ENCODE peak calls at places on chromosomes 3 and 15, in nine cellular contexts. G is cardiac muscle cell; P is lower lobe of right lung; J is CD8-positive, alpha-beta memory T cell; B is IMR-90; Q is heart right ventricle; M is gastrocnemius medialis; A is body of pancreas; H is H9. I is an unnamed sample. For H3K4me1 and H3K27me3, the result is how much of the 10 kb centered on the place peaks cover.

GRCh38 chr3:150763841-150764483 is 993 bp upstream of the SIAH2 start:
- DNase-seq in G (peak), P (peak), J (no peak), B (peak), Q (peak), M (peak), A (peak), H (peak), I (peak)

GRCh38 chr3:56753206-56753605 is 48.5 kb downstream of the ARHGEF3 start:
- DNase-seq in G (no peak), P (no peak), J (no peak), B (peak), Q (no peak), M (no peak), A (no peak), H (no peak), I (no peak)

GRCh38 chr3:79521221-79521848 is 246.5 kb downstream of the ROBO1 start:
- DNase-seq in G (peak), P (no peak), J (no peak), B (peak), Q (no peak), M (no peak), A (no peak), H (no peak), I (no peak)

GRCh38 chr3:2543247-2543646 is 444.6 kb downstream of the CNTN4 start:
- DNase-seq in G (no peak), P (no peak), J (no peak), B (no peak), Q (no peak), M (no peak), A (no peak), H (no peak), I (no peak)

GRCh38 chr3:42608586-42608985 is 8.1 kb downstream of the NKTR start:
- DNase-seq in G (no peak), P (no peak), J (no peak), B (peak), Q (no peak), M (no peak), A (no peak), H (no peak), I (no peak)

GRCh38 chr15:96585634-96586386 is 255.3 kb downstream of the NR2F2 start:
- DNase-seq in G (no peak), P (no peak), J (no peak), B (peak), Q (no peak), M (no peak), A (no peak), H (no peak), I (no peak)

GRCh38 chr3:39222462-39222861 is 30.1 kb upstream of the XIRP1 start:
- DNase-seq in G (no peak), P (no peak), J (peak), B (no peak), Q (no peak), M (no peak), A (no peak), H (no peak), I (no peak)

GRCh38 chr3:182400838-182401237 is 392.5 kb upstream of the ATP11B start:
- DNase-seq in G (no peak), P (no peak), J (no peak), B (no peak), Q (no peak), M (no peak), A (no peak), H (no peak), I (no peak)

GRCh38 chr3:13537244-13537921 is 11.5 kb upstream of the FBLN2 start:
- DNase-seq in G (no peak), P (no peak), J (no peak), B (no peak), Q (no peak), M (no peak), A (no peak), H (no peak), I (no peak)

GRCh38 chr3:127152676-127153505 is 40.0 kb upstream of the PRR23E start:
- DNase-seq in G (no peak), P (no peak), J (no peak), B (no peak), Q (no peak), M (no peak), A (no peak), H (no peak), I (no peak)

GRCh38 chr3:89314454-89314853 is 207.0 kb downstream of the EPHA3 start:
- DNase-seq in G (peak), P (no peak), J (no peak), B (peak), Q (no peak), M (no peak), A (no peak), H (peak), I (no peak)

GRCh38 chr3:188583476-188584161 is 429.7 kb downstream of the LPP start:
- DNase-seq in G (no peak), P (no peak), J (no peak), B (peak), Q (no peak), M (no peak), A (no peak), H (no peak), I (no peak)

GRCh38 chr15:52013151-52013791 is 5.7 kb upstream of the MAPK6 start:
- DNase-seq in G (no peak), P (no peak), J (no peak), B (peak), Q (no peak), M (no peak), A (no peak), H (no peak), I (no peak)

GRCh38 chr3:63709576-63709975 is 57.1 kb downstream of the SNTN start:
- DNase-seq in G (no peak), P (no peak), J (no peak), B (no peak), Q (no peak), M (no peak), A (no peak), H (no peak), I (no peak)

GRCh38 chr3:51963951-51964451 is 3.3 kb downstream of the PCBP4 start:
- DNase-seq in G (peak), P (no peak), J (no peak), B (no peak), Q (no peak), M (no peak), A (no peak), H (no peak), I (no peak)

GRCh38 chr15:78638658-78639314 is 2.2 kb downstream of the CHRNB4 start:
- DNase-seq in G (peak), P (no peak), J (no peak), B (peak), Q (no peak), M (no peak), A (peak), H (peak), I (no peak)

GRCh38 chr3:31946484-31947081 is 34.5 kb downstream of the OSBPL10 start:
- DNase-seq in G (no peak), P (no peak), J (no peak), B (no peak), Q (no peak), M (no peak), A (no peak), H (no peak), I (no peak)

GRCh38 chr3:182697345-182697919 is 95.9 kb upstream of the ATP11B start:
- DNase-seq in G (no peak), P (no peak), J (no peak), B (no peak), Q (no peak), M (no peak), A (no peak), H (no peak), I (no peak)

GRCh38 chr3:177467268-177467985 is 270.1 kb upstream of the TBL1XR1 start:
- DNase-seq in G (no peak), P (no peak), J (no peak), B (no peak), Q (no peak), M (no peak), A (no peak), H (no peak), I (no peak)

GRCh38 chr15:65796610-65797012 is 4.5 kb upstream of the DENND4A start:
- DNase-seq in G (no peak), P (no peak), J (no peak), B (peak), Q (no peak), M (no peak), A (no peak), H (no peak), I (no peak)

GRCh38 chr15:57703387-57703786 is 3.1 kb upstream of the POLR2M start:
- DNase-seq in G (no peak), P (no peak), J (peak), B (no peak), Q (no peak), M (no peak), A (no peak), H (no peak), I (no peak)

GRCh38 chr15:44706946-44707636 is 4.0 kb downstream of the PATL2 start:
- DNase-seq in G (no peak), P (peak), J (no peak), B (no peak), Q (no peak), M (no peak), A (no peak), H (no peak), I (no peak)

GRCh38 chr3:127848131-127849129 is 26.1 kb upstream of the MGLL start:
- DNase-seq in G (peak), P (no peak), J (no peak), B (peak), Q (no peak), M (no peak), A (no peak), H (no peak), I (no peak)

GRCh38 chr3:43405888-43406636 is 119.7 kb downstream of the SNRK start:
- DNase-seq in G (no peak), P (no peak), J (no peak), B (peak), Q (peak), M (peak), A (no peak), H (no peak), I (no peak)

GRCh38 chr3:194369522-194370279 is at the start of gene LRRC15:
- DNase-seq in G (peak), P (no peak), J (no peak), B (peak), Q (no peak), M (no peak), A (no peak), H (peak), I (peak)

GRCh38 chr3:66302288-66302687 is 81.5 kb downstream of the SLC25A26 start:
- DNase-seq in G (no peak), P (no peak), J (peak), B (no peak), Q (no peak), M (no peak), A (no peak), H (no peak), I (no peak)

GRCh38 chr3:132654190-132654589 is 5.4 kb downstream of the ACAD11 start:
- DNase-seq in G (no peak), P (no peak), J (no peak), B (no peak), Q (no peak), M (no peak), A (no peak), H (no peak), I (no peak)

GRCh38 chr3:37308247-37308646 is 133.9 kb upstream of the LRRFIP2 start:
- DNase-seq in G (peak), P (no peak), J (no peak), B (peak), Q (no peak), M (no peak), A (no peak), H (no peak), I (no peak)

GRCh38 chr3:108879915-108880314 is 57.3 kb downstream of the TRAT1 start:
- DNase-seq in G (no peak), P (no peak), J (no peak), B (no peak), Q (no peak), M (no peak), A (no peak), H (peak), I (no peak)

GRCh38 chr3:148150141-148150540 is 547.6 kb upstream of the AGTR1 start:
- DNase-seq in G (no peak), P (no peak), J (no peak), B (no peak), Q (no peak), M (no peak), A (no peak), H (no peak), I (no peak)

GRCh38 chr3:11569156-11569741 is 74.5 kb downstream of the VGLL4 start:
- DNase-seq in G (no peak), P (no peak), J (no peak), B (no peak), Q (no peak), M (no peak), A (no peak), H (no peak), I (peak)
- H3K4me1 ChIP-seq in G (under half), P (under half), J (under half), B (under half), Q (half or more), M (half or more), A (under half), H (under half), I (half or more)

GRCh38 chr3:99145031-99145430 is 243.5 kb upstream of the DCBLD2 start:
- DNase-seq in G (no peak), P (no peak), J (no peak), B (no peak), Q (no peak), M (no peak), A (no peak), H (no peak), I (no peak)
- H3K27me3 ChIP-seq in G (under half), P (under half), J (under half), B (under half), Q (under half), M (under half), A (under half), H (under half), I (under half)

GRCh38 chr15:68791431-68792283 is 29.0 kb downstream of the ANP32A start:
- DNase-seq in G (no peak), P (no peak), J (peak), B (no peak), Q (no peak), M (no peak), A (no peak), H (peak), I (no peak)
- H3K4me1 ChIP-seq in G (half or more), P (half or more), J (half or more), B (under half), Q (half or more), M (half or more), A (half or more), H (under half), I (half or more)

GRCh38 chr15:70034141-70034540 is 63.6 kb downstream of the TLE3 start:
- DNase-seq in G (no peak), P (no peak), J (no peak), B (no peak), Q (no peak), M (no peak), A (no peak), H (no peak), I (no peak)
- H3K27me3 ChIP-seq in G (under half), P (under half), J (under half), B (half or more), Q (under half), M (under half), A (under half), H (under half), I (under half)

GRCh38 chr15:40090774-40091455 is 17.8 kb downstream of the BMF start:
- DNase-seq in G (no peak), P (no peak), J (no peak), B (no peak), Q (no peak), M (no peak), A (no peak), H (no peak), I (no peak)

GRCh38 chr15:40093224-40093842 is 15.3 kb downstream of the BMF start:
- DNase-seq in G (no peak), P (no peak), J (no peak), B (peak), Q (no peak), M (no peak), A (no peak), H (no peak), I (no peak)

GRCh38 chr15:40092416-40093223 is 16.1 kb downstream of the BMF start:
- DNase-seq in G (peak), P (peak), J (no peak), B (peak), Q (peak), M (peak), A (peak), H (no peak), I (peak)

GRCh38 chr15:40094156-40094555 is 14.5 kb downstream of the BMF start:
- DNase-seq in G (no peak), P (no peak), J (no peak), B (no peak), Q (no peak), M (no peak), A (no peak), H (no peak), I (no peak)

DNA sequence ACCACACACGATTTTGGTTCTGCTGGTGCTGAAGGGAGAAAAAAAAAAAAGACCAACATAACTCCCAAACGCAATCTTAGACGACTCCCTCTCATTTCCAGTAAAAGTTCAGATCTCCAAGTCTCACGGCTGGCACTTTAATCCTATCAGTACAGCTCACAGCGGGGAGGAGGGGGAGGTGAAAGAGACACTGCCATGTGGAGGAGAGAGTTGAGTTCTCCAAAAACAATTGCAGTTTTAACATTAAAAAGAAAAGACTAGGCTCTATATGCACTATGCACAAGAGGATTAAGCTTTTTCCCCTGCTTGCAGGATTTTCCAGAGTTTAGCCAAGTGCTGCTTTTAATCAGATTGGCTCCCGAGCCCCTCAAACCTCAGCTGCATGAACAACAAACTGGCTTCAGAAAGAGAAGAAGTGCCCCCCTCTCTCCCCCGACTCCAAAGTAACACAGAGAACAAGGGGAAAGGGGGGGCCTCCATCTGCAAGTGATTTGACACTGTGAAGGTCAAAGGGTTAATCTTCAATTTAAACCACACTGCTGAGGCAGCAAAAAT is 16.7 kb downstream of the BMF start:
- DNase-seq in G (peak), P (no peak), J (no peak), B (no peak), Q (no peak), M (no peak), A (no peak), H (no peak), I (no peak)
- H3K4me1 ChIP-seq in G (half or more), P (half or more), J (under half), B (half or more), Q (half or more), M (half or more), A (half or more), H (under half), I (under half)

GRCh38 chr3:33874815-33875214 is 76.4 kb downstream of the PDCD6IP start:
- DNase-seq in G (no peak), P (no peak), J (no peak), B (no peak), Q (no peak), M (no peak), A (no peak), H (no peak), I (no peak)
- H3K27me3 ChIP-seq in G (under half), P (under half), J (under half), B (under half), Q (under half), M (under half), A (under half), H (under half), I (under half)

DNA sequence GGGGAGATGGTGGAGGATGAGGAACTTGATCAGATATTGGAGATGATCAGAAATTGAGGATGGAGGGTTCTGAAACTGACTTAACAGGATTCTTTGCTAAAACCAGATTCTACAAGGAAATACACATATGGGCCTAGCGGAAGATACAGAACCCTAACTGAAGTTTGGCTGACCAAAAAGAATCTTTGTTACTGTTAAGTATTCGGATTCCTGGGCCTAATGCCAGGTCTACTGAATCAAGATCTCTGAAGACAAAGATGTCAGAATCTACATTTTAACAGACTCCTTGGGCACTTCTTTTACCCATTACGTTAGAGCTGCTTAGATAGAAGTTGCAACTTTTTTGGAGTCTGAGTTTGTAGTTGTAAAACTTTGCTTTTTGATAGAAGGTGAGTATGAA is 137.7 kb downstream of the FNDC3B start:
- DNase-seq in G (no peak), P (no peak), J (no peak), B (peak), Q (no peak), M (no peak), A (no peak), H (no peak), I (no peak)
- H3K4me1 ChIP-seq in G (under half), P (under half), J (under half), B (under half), Q (half or more), M (half or more), A (under half), H (under half), I (half or more)

GRCh38 chr15:83282141-83282540 is 2.3 kb downstream of the BNC1 start:
- DNase-seq in G (no peak), P (no peak), J (no peak), B (no peak), Q (no peak), M (no peak), A (no peak), H (no peak), I (no peak)

GRCh38 chr15:83285284-83285978 is 967 bp upstream of the BNC1 start:
- DNase-seq in G (no peak), P (no peak), J (no peak), B (no peak), Q (no peak), M (no peak), A (no peak), H (peak), I (no peak)

GRCh38 chr15:83284563-83285283 is at the start of gene BNC1:
- DNase-seq in G (peak), P (no peak), J (no peak), B (no peak), Q (no peak), M (no peak), A (no peak), H (peak), I (no peak)

GRCh38 chr15:83282859-83283812 is 1.3 kb downstream of the BNC1 start:
- DNase-seq in G (peak), P (no peak), J (no peak), B (no peak), Q (peak), M (no peak), A (peak), H (peak), I (no peak)

GRCh38 chr15:83283813-83284562 is 476 bp downstream of the BNC1 start:
- DNase-seq in G (peak), P (no peak), J (no peak), B (no peak), Q (no peak), M (no peak), A (no peak), H (peak), I (no peak)
- H3K27me3 ChIP-seq in G (half or more), P (half or more), J (under half), B (under half), Q (half or more), M (half or more), A (under half), H (under half), I (under half)

DNA sequence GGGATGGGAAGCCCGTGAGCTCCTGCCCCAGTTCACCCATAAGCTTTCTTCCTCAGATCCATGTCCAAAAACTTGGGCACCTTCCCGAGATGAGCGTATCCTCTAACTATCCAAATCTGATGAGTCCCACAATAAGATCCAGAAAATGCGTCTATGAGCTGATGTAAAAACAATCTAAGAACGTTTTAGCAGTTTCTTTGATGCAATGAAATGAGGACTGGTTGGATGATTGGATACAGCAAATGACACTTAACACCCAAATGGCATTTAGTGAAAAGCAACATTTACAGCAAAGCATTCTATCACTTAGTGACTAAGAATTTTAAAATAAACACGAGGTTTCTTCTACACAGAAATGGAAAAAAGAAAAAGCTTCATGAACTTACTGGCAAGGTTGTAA is 598.8 kb downstream of the FOXP1 start:
- DNase-seq in G (no peak), P (no peak), J (no peak), B (peak), Q (no peak), M (no peak), A (no peak), H (no peak), I (no peak)
- H3K4me1 ChIP-seq in G (under half), P (under half), J (half or more), B (under half), Q (half or more), M (under half), A (under half), H (under half), I (under half)

I was measured in right atrium auricular region.